ENCODE peak calls at places on chromosomes 6 and 20, in nine cellular contexts. G is activated T-helper 1 cell treated with anti-CD3 and anti-CD28 coated beads, Interleukin-12 subunit alpha, Interleukin-12 subunit beta, Interleukin-2, Interleukin-4 antibody, amounts not matched to agents 30 ng/mL and 10 ng/mL and 1 ng/mL, durations not matched to agents 14 hours and 24 hours and 36 hours; W is endothelial cell; M is NCI-H1048; J is NCI-H1436 treated with DMSO at 0.1 percent for 48 hours; A is NCI-H1092; I is thoracic aorta; O is T-helper 2 cell treated with Interferon-gamma antibody and Interleukin-4, amounts not matched to agents 5 μg/mL and 100 μg/mL, for 36 hours; N is NCI-H1105. V is an unnamed sample.

GRCh38 chr6:28135393-28135792 is 6.3 kb upstream of the ZKSCAN8 start:
- DNase-seq in O (no peak), A (no peak), W (no peak), N (no peak), J (no peak), I (no peak), G (no peak), M (no peak), V (no peak)

GRCh38 chr20:22763257-22763906 is 179.0 kb upstream of the FOXA2 start:
- DNase-seq in J (no peak), O (no peak), I (no peak), G (no peak), N (no peak), A (no peak), M (no peak), W (no peak), V (no peak)

GRCh38 chr6:43074847-43075741 is 1.0 kb upstream of the PTK7 start:
- DNase-seq in A (no peak), M (no peak), O (no peak), G (no peak), W (no peak), N (no peak), I (no peak), J (no peak), V (no peak)

GRCh38 chr6:14841901-14842421 is 403.9 kb upstream of the JARID2 start:
- DNase-seq in A (no peak), G (no peak), O (no peak), W (no peak), N (no peak), M (no peak), I (no peak), J (no peak), V (peak; percentile 29)

GRCh38 chr6:102114402-102114801 is 720.9 kb downstream of the GRIK2 start:
- DNase-seq in W (peak; percentile 16), J (no peak), N (no peak), G (no peak), M (no peak), A (no peak), O (no peak), I (no peak), V (no peak)

GRCh38 chr20:57704245-57704644 is 5.6 kb downstream of the PMEPA1 start:
- DNase-seq in A (no peak), G (no peak), J (no peak), M (no peak), W (no peak), O (no peak), N (no peak), I (no peak), V (no peak)

GRCh38 chr6:30463651-30464618 is 25.4 kb upstream of the HLA-E start:
- DNase-seq in M (no peak), I (no peak), G (peak; percentile 47), J (no peak), W (no peak), O (peak; percentile 60), N (no peak), A (no peak), V (no peak)

GRCh38 chr20:8903655-8904605 is 165.0 kb upstream of the PLCB4 start:
- DNase-seq in W (no peak), G (no peak), M (no peak), N (no peak), J (no peak), I (no peak), O (no peak), A (no peak), V (no peak)

GRCh38 chr6:125986956-125987617 is 747 bp downstream of the TRMT11 start:
- DNase-seq in A (no peak), W (no peak), M (no peak), G (no peak), I (no peak), N (no peak), J (no peak), O (no peak), V (no peak)

V was measured in GOT3.